ENCODE peak calls at places on chromosomes 12 and 14, in seven cellular contexts. One of them, this sample, is unnamed. For H3K4me1, the result is how much of the 10 kb centered on the place peaks cover.

GRCh38 chr12:54419088-54419887 is at the start of gene ITGA5:
- DNase-seq in IMR-90: peak
- DNase-seq in neural progenitor cell: peak
- DNase-seq in upper lobe of right lung: peak
- DNase-seq in CD8-positive, alpha-beta T cell: peak
- DNase-seq in endothelial cell of umbilical vein: peak
- DNase-seq in body of pancreas: peak
- DNase-seq in this sample: peak

GRCh38 chr14:83425138-83425537 is 1891.5 kb upstream of the SEL1L start:
- DNase-seq in IMR-90: peak
- DNase-seq in neural progenitor cell: no peak
- DNase-seq in upper lobe of right lung: no peak
- DNase-seq in CD8-positive, alpha-beta T cell: no peak
- DNase-seq in endothelial cell of umbilical vein: no peak
- DNase-seq in body of pancreas: no peak
- DNase-seq in this sample: no peak

GRCh38 chr12:20269352-20270067 is 98.8 kb upstream of the PDE3A start:
- DNase-seq in IMR-90: no peak
- DNase-seq in neural progenitor cell: no peak
- DNase-seq in upper lobe of right lung: no peak
- DNase-seq in CD8-positive, alpha-beta T cell: no peak
- DNase-seq in endothelial cell of umbilical vein: no peak
- DNase-seq in body of pancreas: no peak
- DNase-seq in this sample: no peak

GRCh38 chr12:31773867-31774266 is 45.0 kb upstream of the AMN1 start:
- DNase-seq in IMR-90: no peak
- DNase-seq in neural progenitor cell: no peak
- DNase-seq in upper lobe of right lung: no peak
- DNase-seq in CD8-positive, alpha-beta T cell: no peak
- DNase-seq in endothelial cell of umbilical vein: no peak
- DNase-seq in body of pancreas: peak
- DNase-seq in this sample: peak

GRCh38 chr14:20934148-20934762 is 21.0 kb upstream of the RNASE2 start:
- DNase-seq in IMR-90: no peak
- DNase-seq in neural progenitor cell: peak
- DNase-seq in upper lobe of right lung: peak
- DNase-seq in CD8-positive, alpha-beta T cell: peak
- DNase-seq in endothelial cell of umbilical vein: peak
- DNase-seq in body of pancreas: peak
- DNase-seq in this sample: peak

GRCh38 chr14:33534636-33535035 is 416.2 kb downstream of the EGLN3 start:
- DNase-seq in IMR-90: no peak
- DNase-seq in neural progenitor cell: no peak
- DNase-seq in upper lobe of right lung: no peak
- DNase-seq in CD8-positive, alpha-beta T cell: no peak
- DNase-seq in endothelial cell of umbilical vein: no peak
- DNase-seq in body of pancreas: no peak
- DNase-seq in this sample: no peak

GRCh38 chr12:70733385-70733784 is 96.2 kb upstream of the PTPRB start:
- DNase-seq in IMR-90: peak
- DNase-seq in neural progenitor cell: peak
- DNase-seq in upper lobe of right lung: no peak
- DNase-seq in CD8-positive, alpha-beta T cell: no peak
- DNase-seq in endothelial cell of umbilical vein: peak
- DNase-seq in body of pancreas: peak
- DNase-seq in this sample: peak

GRCh38 chr12:41486718-41487117 is 298.6 kb downstream of the PDZRN4 start:
- DNase-seq in IMR-90: peak
- DNase-seq in neural progenitor cell: peak
- DNase-seq in upper lobe of right lung: no peak
- DNase-seq in CD8-positive, alpha-beta T cell: no peak
- DNase-seq in endothelial cell of umbilical vein: no peak
- DNase-seq in body of pancreas: no peak
- DNase-seq in this sample: no peak

GRCh38 chr14:65035049-65035448 is 48.4 kb downstream of the FNTB start:
- DNase-seq in IMR-90: no peak
- DNase-seq in neural progenitor cell: no peak
- DNase-seq in upper lobe of right lung: peak
- DNase-seq in CD8-positive, alpha-beta T cell: no peak
- DNase-seq in endothelial cell of umbilical vein: peak
- DNase-seq in body of pancreas: peak
- DNase-seq in this sample: peak

GRCh38 chr12:89345830-89346740 is 6.2 kb downstream of the DUSP6 start:
- DNase-seq in IMR-90: peak
- DNase-seq in neural progenitor cell: peak
- DNase-seq in upper lobe of right lung: peak
- DNase-seq in CD8-positive, alpha-beta T cell: peak
- DNase-seq in endothelial cell of umbilical vein: peak
- DNase-seq in body of pancreas: peak
- DNase-seq in this sample: peak

GRCh38 chr14:93042968-93043940 is 72.5 kb downstream of the ITPK1 start:
- DNase-seq in IMR-90: peak
- DNase-seq in neural progenitor cell: no peak
- DNase-seq in upper lobe of right lung: peak
- DNase-seq in CD8-positive, alpha-beta T cell: no peak
- DNase-seq in endothelial cell of umbilical vein: peak
- DNase-seq in body of pancreas: peak
- DNase-seq in this sample: peak

GRCh38 chr12:124675881-124676688 is 108.7 kb upstream of the NCOR2 start:
- DNase-seq in IMR-90: peak
- DNase-seq in neural progenitor cell: no peak
- DNase-seq in upper lobe of right lung: no peak
- DNase-seq in CD8-positive, alpha-beta T cell: no peak
- DNase-seq in endothelial cell of umbilical vein: no peak
- DNase-seq in body of pancreas: peak
- DNase-seq in this sample: peak

GRCh38 chr12:34398366-34398705 is 376.0 kb downstream of the ALG10 start:
- DNase-seq in IMR-90: no peak
- DNase-seq in neural progenitor cell: no peak
- DNase-seq in upper lobe of right lung: peak
- DNase-seq in CD8-positive, alpha-beta T cell: peak
- DNase-seq in endothelial cell of umbilical vein: no peak
- DNase-seq in body of pancreas: peak
- DNase-seq in this sample: no peak

GRCh38 chr14:24903337-24903736 is 146.6 kb downstream of the STXBP6 start:
- DNase-seq in IMR-90: peak
- DNase-seq in neural progenitor cell: no peak
- DNase-seq in upper lobe of right lung: no peak
- DNase-seq in CD8-positive, alpha-beta T cell: no peak
- DNase-seq in endothelial cell of umbilical vein: peak
- DNase-seq in body of pancreas: no peak
- DNase-seq in this sample: peak

GRCh38 chr12:129163861-129164260 is 310.6 kb downstream of the GLT1D1 start:
- DNase-seq in IMR-90: no peak
- DNase-seq in neural progenitor cell: no peak
- DNase-seq in upper lobe of right lung: no peak
- DNase-seq in CD8-positive, alpha-beta T cell: no peak
- DNase-seq in endothelial cell of umbilical vein: no peak
- DNase-seq in body of pancreas: no peak
- DNase-seq in this sample: no peak

GRCh38 chr12:9754984-9755383 is 5.7 kb downstream of the CD69 start:
- DNase-seq in IMR-90: no peak
- DNase-seq in neural progenitor cell: no peak
- DNase-seq in upper lobe of right lung: no peak
- DNase-seq in CD8-positive, alpha-beta T cell: no peak
- DNase-seq in endothelial cell of umbilical vein: no peak
- DNase-seq in body of pancreas: no peak
- DNase-seq in this sample: no peak

GRCh38 chr12:9757433-9758025 is 3.2 kb downstream of the CD69 start:
- DNase-seq in IMR-90: no peak
- DNase-seq in neural progenitor cell: no peak
- DNase-seq in upper lobe of right lung: no peak
- DNase-seq in CD8-positive, alpha-beta T cell: no peak
- DNase-seq in endothelial cell of umbilical vein: no peak
- DNase-seq in body of pancreas: no peak
- DNase-seq in this sample: no peak

GRCh38 chr12:9758119-9758518 is 2.6 kb downstream of the CD69 start:
- DNase-seq in IMR-90: no peak
- DNase-seq in neural progenitor cell: no peak
- DNase-seq in upper lobe of right lung: no peak
- DNase-seq in CD8-positive, alpha-beta T cell: no peak
- DNase-seq in endothelial cell of umbilical vein: no peak
- DNase-seq in body of pancreas: no peak
- DNase-seq in this sample: no peak

GRCh38 chr12:9756174-9756573 is 4.5 kb downstream of the CD69 start:
- DNase-seq in IMR-90: no peak
- DNase-seq in neural progenitor cell: no peak
- DNase-seq in upper lobe of right lung: no peak
- DNase-seq in CD8-positive, alpha-beta T cell: no peak
- DNase-seq in endothelial cell of umbilical vein: no peak
- DNase-seq in body of pancreas: no peak
- DNase-seq in this sample: no peak

GRCh38 chr12:9756756-9757155 is 3.9 kb downstream of the CD69 start:
- DNase-seq in IMR-90: no peak
- DNase-seq in neural progenitor cell: no peak
- DNase-seq in upper lobe of right lung: no peak
- DNase-seq in CD8-positive, alpha-beta T cell: no peak
- DNase-seq in endothelial cell of umbilical vein: no peak
- DNase-seq in body of pancreas: no peak
- DNase-seq in this sample: no peak
- H3K4me1 ChIP-seq in IMR-90: under half
- H3K4me1 ChIP-seq in neural progenitor cell: under half
- H3K4me1 ChIP-seq in upper lobe of right lung: under half
- H3K4me1 ChIP-seq in CD8-positive, alpha-beta T cell: under half
- H3K4me1 ChIP-seq in endothelial cell of umbilical vein: under half
- H3K4me1 ChIP-seq in body of pancreas: under half
- H3K4me1 ChIP-seq in this sample: under half

DNA sequence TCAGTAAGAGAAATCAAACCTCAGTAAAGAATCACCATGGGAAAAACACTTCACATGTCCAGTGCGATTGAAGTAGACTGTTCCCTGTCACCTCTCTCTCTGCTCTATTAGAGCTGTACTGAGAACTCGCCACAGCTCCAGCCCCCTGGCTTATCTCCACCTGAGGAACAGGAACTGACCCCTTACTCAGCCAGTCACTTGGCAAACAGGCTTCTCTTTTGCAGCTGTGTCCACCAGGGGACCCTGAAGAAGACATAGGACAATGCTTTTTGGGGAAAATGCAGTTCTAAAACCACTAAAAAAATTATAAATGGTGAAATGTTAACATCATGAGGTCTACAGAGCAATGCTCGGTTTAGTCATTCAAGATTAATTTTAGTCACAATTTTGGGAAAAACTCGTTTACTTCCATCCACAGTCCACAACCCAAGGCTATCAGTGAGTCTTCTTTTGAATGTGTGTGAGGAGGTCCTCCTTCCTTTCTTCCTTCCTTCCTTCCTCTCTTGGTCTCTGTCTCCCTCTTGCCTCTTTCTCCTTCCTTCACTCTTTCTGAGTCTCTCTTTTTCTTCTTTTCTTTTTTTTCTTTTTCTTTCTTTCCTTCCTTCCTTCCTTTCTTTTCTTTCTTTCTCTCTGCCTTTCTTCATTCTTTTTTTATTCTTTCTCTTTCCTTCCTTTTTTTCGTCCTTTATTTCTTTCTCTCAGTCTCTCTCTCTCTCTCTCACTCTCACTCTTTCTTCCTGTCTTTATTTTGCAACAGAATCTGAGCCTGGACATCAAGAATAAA is 1189.5 kb upstream of the TMEM132C start:
- DNase-seq in IMR-90: no peak
- DNase-seq in neural progenitor cell: no peak
- DNase-seq in upper lobe of right lung: no peak
- DNase-seq in CD8-positive, alpha-beta T cell: no peak
- DNase-seq in endothelial cell of umbilical vein: no peak
- DNase-seq in body of pancreas: no peak
- DNase-seq in this sample: peak
- TF ChIP-seq CTCF in IMR-90: no peak
- TF ChIP-seq CTCF in neural progenitor cell: peak
- TF ChIP-seq CTCF in upper lobe of right lung: no peak
- TF ChIP-seq CTCF in CD8-positive, alpha-beta T cell: no peak
- TF ChIP-seq CTCF in endothelial cell of umbilical vein: no peak
- TF ChIP-seq CTCF in body of pancreas: no peak
- TF ChIP-seq CTCF in this sample: no peak

GRCh38 chr14:103878180-103878579 is 30.8 kb upstream of the PPP1R13B start:
- DNase-seq in IMR-90: no peak
- DNase-seq in neural progenitor cell: no peak
- DNase-seq in upper lobe of right lung: no peak
- DNase-seq in CD8-positive, alpha-beta T cell: no peak
- DNase-seq in endothelial cell of umbilical vein: no peak
- DNase-seq in body of pancreas: no peak
- DNase-seq in this sample: no peak

GRCh38 chr14:103880986-103881926 is 33.9 kb upstream of the PPP1R13B start:
- DNase-seq in IMR-90: no peak
- DNase-seq in neural progenitor cell: no peak
- DNase-seq in upper lobe of right lung: peak
- DNase-seq in CD8-positive, alpha-beta T cell: no peak
- DNase-seq in endothelial cell of umbilical vein: peak
- DNase-seq in body of pancreas: peak
- DNase-seq in this sample: no peak

GRCh38 chr14:103880334-103880985 is 33.1 kb upstream of the PPP1R13B start:
- DNase-seq in IMR-90: peak
- DNase-seq in neural progenitor cell: peak
- DNase-seq in upper lobe of right lung: peak
- DNase-seq in CD8-positive, alpha-beta T cell: peak
- DNase-seq in endothelial cell of umbilical vein: peak
- DNase-seq in body of pancreas: peak
- DNase-seq in this sample: no peak

GRCh38 chr14:103879118-103879569 is 31.8 kb upstream of the PPP1R13B start:
- DNase-seq in IMR-90: no peak
- DNase-seq in neural progenitor cell: no peak
- DNase-seq in upper lobe of right lung: no peak
- DNase-seq in CD8-positive, alpha-beta T cell: no peak
- DNase-seq in endothelial cell of umbilical vein: no peak
- DNase-seq in body of pancreas: no peak
- DNase-seq in this sample: no peak

DNA sequence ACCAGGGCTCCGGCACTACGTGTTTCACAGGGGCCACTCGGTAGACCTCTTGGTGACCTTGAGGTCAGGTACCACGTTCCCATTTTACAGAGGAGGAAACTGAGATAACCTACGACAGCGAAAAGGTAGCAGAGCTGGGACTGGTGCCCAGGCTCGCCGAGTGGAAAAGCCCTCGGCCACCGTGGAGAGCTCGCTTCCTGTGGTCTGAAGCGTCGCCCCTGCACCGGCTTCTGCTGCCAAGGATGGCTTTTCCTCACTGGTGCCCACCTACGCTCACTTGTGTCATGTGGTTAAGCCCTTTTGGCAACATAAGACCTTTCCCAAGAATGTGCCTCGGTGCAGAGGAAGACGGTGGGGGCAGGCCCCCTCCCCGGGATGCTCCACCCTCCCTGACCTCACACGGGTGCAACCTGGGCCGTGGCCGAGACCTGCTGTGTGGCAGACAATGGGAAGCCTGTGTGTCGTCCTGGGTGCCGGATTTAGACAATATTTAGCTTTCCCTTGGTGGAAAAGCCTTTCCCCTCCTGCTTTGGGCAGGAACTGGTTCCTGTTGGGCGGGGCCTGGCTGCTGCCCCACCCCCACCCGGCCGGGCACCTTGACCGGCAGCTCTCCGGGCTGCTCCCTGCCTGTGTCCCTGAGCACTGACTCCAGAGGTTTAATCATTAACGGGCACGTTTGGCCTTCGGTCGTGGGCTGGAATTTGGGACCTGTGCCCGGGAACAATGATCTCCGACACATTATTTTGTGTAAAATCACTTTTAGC is 32.4 kb upstream of the PPP1R13B start:
- DNase-seq in IMR-90: no peak
- DNase-seq in neural progenitor cell: no peak
- DNase-seq in upper lobe of right lung: peak
- DNase-seq in CD8-positive, alpha-beta T cell: no peak
- DNase-seq in endothelial cell of umbilical vein: no peak
- DNase-seq in body of pancreas: peak
- DNase-seq in this sample: no peak
- H3K4me3 ChIP-seq in IMR-90: no peak
- H3K4me3 ChIP-seq in neural progenitor cell: no peak
- H3K4me3 ChIP-seq in upper lobe of right lung: peak
- H3K4me3 ChIP-seq in CD8-positive, alpha-beta T cell: peak
- H3K4me3 ChIP-seq in endothelial cell of umbilical vein: no peak
- H3K4me3 ChIP-seq in body of pancreas: no peak
- H3K4me3 ChIP-seq in this sample: no peak

GRCh38 chr14:68957688-68958248 is 21.3 kb downstream of the ACTN1 start:
- DNase-seq in IMR-90: no peak
- DNase-seq in neural progenitor cell: no peak
- DNase-seq in upper lobe of right lung: no peak
- DNase-seq in CD8-positive, alpha-beta T cell: no peak
- DNase-seq in endothelial cell of umbilical vein: peak
- DNase-seq in body of pancreas: no peak
- DNase-seq in this sample: no peak
- H3K4me1 ChIP-seq in IMR-90: half or more
- H3K4me1 ChIP-seq in neural progenitor cell: under half
- H3K4me1 ChIP-seq in upper lobe of right lung: half or more
- H3K4me1 ChIP-seq in CD8-positive, alpha-beta T cell: half or more
- H3K4me1 ChIP-seq in endothelial cell of umbilical vein: half or more
- H3K4me1 ChIP-seq in body of pancreas: half or more
- H3K4me1 ChIP-seq in this sample: under half